ENCODE peak calls at places on chromosomes 11 and 22, in five cellular contexts. B is SK-N-SH, H is WTC11, W is HCT116, X is A549. G is an unnamed sample.

GRCh38 chr22:49992921-49993648 is 19.5 kb downstream of the IL17REL start:
- DNase-seq in B (peak; percentile 85), H (peak; percentile 72), W (no peak), X (peak; percentile 65), G (peak; percentile 61)

GRCh38 chr11:61362542-61362875 is 335 bp downstream of the TMEM138 start:
- DNase-seq in B (peak; percentile 53), H (no peak), W (no peak), X (peak; percentile 48), G (peak; percentile 77)

GRCh38 chr11:126267650-126268049 is 1.0 kb downstream of the SRPRA start:
- DNase-seq in B (no peak), H (no peak), W (no peak), X (no peak), G (no peak)

GRCh38 chr11:116176484-116177005 is 596.2 kb downstream of the BUD13 start:
- DNase-seq in B (no peak), H (no peak), W (no peak), X (no peak), G (no peak)

GRCh38 chr11:14773755-14774154 is 118.3 kb downstream of the CYP2R1 start:
- DNase-seq in B (no peak), H (peak; percentile 14), W (no peak), X (peak; percentile 27), G (peak; percentile 12)

GRCh38 chr22:50083462-50084081 is 1.7 kb downstream of the MLC1 start:
- DNase-seq in B (peak; percentile 58), H (no peak), W (no peak), X (no peak), G (peak; percentile 48)

GRCh38 chr11:26823963-26824362 is 102.1 kb upstream of the SLC5A12 start:
- DNase-seq in B (no peak), H (no peak), W (no peak), X (no peak), G (no peak)

GRCh38 chr22:29022101-29022817 is 39.4 kb downstream of the C22orf31 start:
- DNase-seq in B (no peak), H (no peak), W (no peak), X (no peak), G (no peak)

GRCh38 chr11:109954534-109954933 is 138.7 kb upstream of the ZC3H12C start:
- DNase-seq in B (no peak), H (no peak), W (no peak), X (no peak), G (no peak)

GRCh38 chr11:10414659-10415058 is 40.4 kb upstream of the AMPD3 start:
- DNase-seq in B (no peak), H (no peak), W (no peak), X (no peak), G (peak; percentile 90)

GRCh38 chr11:12207384-12208150 is 97.2 kb downstream of the MICAL2 start:
- DNase-seq in B (no peak), H (no peak), W (no peak), X (no peak), G (no peak)
- TF ChIP-seq MAX in B (no peak), H (no peak), W (no peak), X (no peak), G (no peak)

DNA sequence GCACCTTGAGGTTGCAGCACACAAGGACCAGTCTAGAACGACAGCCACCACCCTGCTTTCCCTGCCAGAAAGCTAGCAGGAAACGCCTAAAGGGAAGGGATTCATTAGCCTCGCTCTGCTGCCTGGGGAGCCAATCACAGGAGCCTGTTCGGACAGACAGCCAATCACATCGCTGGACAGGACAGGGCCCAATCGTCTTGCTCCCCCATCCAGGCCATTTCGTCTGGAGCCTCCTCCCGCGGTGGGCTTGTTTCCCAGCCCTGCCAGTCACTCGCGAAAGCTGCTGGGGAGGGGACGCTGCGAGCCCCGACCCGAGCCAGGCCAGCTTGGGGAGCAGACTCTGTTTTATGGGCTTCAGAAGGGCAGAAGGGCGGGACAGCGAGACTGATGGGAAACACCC is 79.8 kb upstream of the NCAM1 start:
- DNase-seq in B (peak; percentile 95), H (peak; percentile 74), W (no peak), X (peak; percentile 20), G (no peak)
- TF ChIP-seq MAX in B (no peak), H (peak; percentile 75), W (no peak), X (no peak), G (no peak)

GRCh38 chr22:48118654-48119053 is 1356.2 kb downstream of the TBC1D22A start:
- DNase-seq in B (no peak), H (no peak), W (no peak), X (no peak), G (no peak)

DNA sequence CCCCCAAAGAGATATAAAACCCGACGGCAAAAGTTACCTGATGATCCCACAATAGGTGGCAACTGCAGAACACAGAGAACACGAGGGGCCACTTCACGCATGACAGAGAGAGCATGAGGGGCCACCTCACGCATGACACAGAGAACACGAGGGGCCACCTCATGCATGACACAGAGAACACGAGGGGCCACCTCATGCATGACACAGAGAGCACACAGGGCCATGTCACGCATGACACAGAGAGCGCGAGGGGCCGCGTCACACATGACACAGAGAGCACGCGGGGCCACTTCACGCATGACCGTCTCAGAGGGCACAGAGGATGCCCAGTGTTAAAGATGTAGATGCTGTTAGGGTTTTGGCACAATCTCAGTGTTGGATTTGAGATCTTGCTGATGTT is 1359.5 kb downstream of the TBC1D22A start:
- DNase-seq in B (no peak), H (no peak), W (no peak), X (no peak), G (no peak)
- TF ChIP-seq MAX in B (no peak), H (no peak), W (no peak), X (no peak), G (no peak)

GRCh38 chr11:12410006-12410728 is 32.8 kb downstream of the PARVA start:
- DNase-seq in B (peak; percentile 30), H (peak; percentile 22), W (no peak), X (peak; percentile 37), G (peak; percentile 6)

GRCh38 chr11:12411806-12412727 is 34.7 kb downstream of the PARVA start:
- DNase-seq in B (peak; percentile 81), H (peak; percentile 85), W (peak; percentile 56), X (peak; percentile 74), G (peak; percentile 57)

GRCh38 chr11:12409621-12410005 is 32.2 kb downstream of the PARVA start:
- DNase-seq in B (no peak), H (no peak), W (no peak), X (no peak), G (no peak)

GRCh38 chr11:12413141-12414055 is 36.0 kb downstream of the PARVA start:
- DNase-seq in B (no peak), H (no peak), W (no peak), X (no peak), G (no peak)

GRCh38 chr11:12411395-12411794 is 34.0 kb downstream of the PARVA start:
- DNase-seq in B (no peak), H (no peak), W (no peak), X (no peak), G (no peak)
- TF ChIP-seq MAX in B (no peak), H (no peak), W (no peak), X (no peak), G (no peak)

DNA sequence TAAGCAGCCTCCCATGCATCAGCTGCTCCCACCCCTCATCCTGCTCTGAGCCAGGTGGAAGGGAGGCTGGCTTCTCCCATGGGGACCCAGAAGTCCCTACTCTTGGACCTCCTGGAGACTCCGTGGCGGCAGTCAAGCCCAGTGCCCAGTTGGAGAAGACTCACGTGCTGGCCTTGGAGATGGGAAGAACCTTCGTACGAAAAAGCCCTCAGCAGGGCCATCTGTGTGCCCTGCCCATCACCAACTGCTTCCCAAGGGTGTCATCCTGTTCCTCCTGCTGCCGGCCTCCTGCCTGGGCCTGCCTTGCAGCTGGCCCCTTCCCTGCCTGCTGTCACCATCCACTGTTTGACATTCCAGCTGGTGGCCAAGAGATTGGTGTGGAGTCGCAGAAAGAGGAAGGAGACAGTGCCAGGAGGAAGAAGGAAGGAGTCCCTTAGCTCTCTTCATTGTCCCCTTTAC is 28.0 kb downstream of the ARHGAP1 start:
- DNase-seq in B (no peak), H (no peak), W (no peak), X (no peak), G (peak; percentile 52)
- TF ChIP-seq MAX in B (no peak), H (no peak), W (no peak), X (no peak), G (no peak)

GRCh38 chr11:114049050-114049449 is 10.5 kb upstream of the ZBTB16 start:
- DNase-seq in B (no peak), H (no peak), W (no peak), X (no peak), G (no peak)

GRCh38 chr11:114040706-114041211 is 18.8 kb upstream of the ZBTB16 start:
- DNase-seq in B (no peak), H (no peak), W (no peak), X (peak; percentile 36), G (no peak)

GRCh38 chr11:114042234-114042633 is 17.3 kb upstream of the ZBTB16 start:
- DNase-seq in B (no peak), H (no peak), W (no peak), X (no peak), G (no peak)

GRCh38 chr11:114039551-114039950 is 20.0 kb upstream of the ZBTB16 start:
- DNase-seq in B (no peak), H (no peak), W (no peak), X (no peak), G (no peak)

GRCh38 chr11:114044042-114044871 is 15.3 kb upstream of the ZBTB16 start:
- DNase-seq in B (no peak), H (no peak), W (no peak), X (peak; percentile 20), G (peak; percentile 28)
- TF ChIP-seq MAX in B (no peak), H (no peak), W (no peak), X (no peak), G (no peak)

GRCh38 chr11:16818284-16818683 is 79.8 kb downstream of the C11orf58 start:
- DNase-seq in B (no peak), H (no peak), W (no peak), X (peak; percentile 29), G (no peak)
- TF ChIP-seq MAX in B (no peak), H (no peak), W (no peak), X (peak; percentile 62), G (no peak)

GRCh38 chr11:128412847-128413791 is 174.2 kb downstream of the ETS1 start:
- DNase-seq in B (no peak), H (no peak), W (no peak), X (peak; percentile 6), G (no peak)

GRCh38 chr11:128419012-128419767 is 168.2 kb downstream of the ETS1 start:
- DNase-seq in B (no peak), H (no peak), W (no peak), X (no peak), G (no peak)

GRCh38 chr11:128416976-128417375 is 170.4 kb downstream of the ETS1 start:
- DNase-seq in B (no peak), H (no peak), W (no peak), X (no peak), G (no peak)

GRCh38 chr11:128417607-128418324 is 169.6 kb downstream of the ETS1 start:
- DNase-seq in B (no peak), H (no peak), W (no peak), X (no peak), G (no peak)

GRCh38 chr11:128415539-128415938 is 171.8 kb downstream of the ETS1 start:
- DNase-seq in B (no peak), H (no peak), W (no peak), X (no peak), G (no peak)
- TF ChIP-seq MAX in B (no peak), H (no peak), W (no peak), X (no peak), G (no peak)

GRCh38 chr11:17598700-17599459 is 51.8 kb downstream of the OTOG start:
- DNase-seq in B (peak; percentile 85), H (peak; percentile 94), W (peak; percentile 24), X (peak; percentile 59), G (peak; percentile 62)
- TF ChIP-seq MAX in B (no peak), H (no peak), W (no peak), X (no peak), G (peak; percentile 13)